ENCODE peak calls at places on chromosomes 6 and 20, in eight cellular contexts. G is body of pancreas, Y is A549, B is mesenchymal stem cell, C is cardiac muscle cell, V is tibial nerve, A is PC-3, X is ascending aorta. O is an unnamed sample.

GRCh38 chr6:134816300-134816699 is 133.6 kb downstream of the ALDH8A1 start:
- DNase-seq in G (no peak), Y (no peak), B (no peak), C (no peak), V (no peak), A (no peak), X (no peak), O (no peak)

GRCh38 chr6:156839591-156840001 is 62.4 kb downstream of the ARID1B start:
- DNase-seq in G (peak), Y (no peak), B (peak), C (peak), V (no peak), A (no peak), X (peak), O (no peak)

GRCh38 chr20:46053416-46053815 is 24.4 kb downstream of the SLC12A5 start:
- DNase-seq in G (no peak), Y (no peak), B (no peak), C (no peak), V (no peak), A (no peak), X (no peak), O (no peak)

GRCh38 chr20:46946796-46947195 is 52.2 kb downstream of the EYA2 start:
- DNase-seq in G (no peak), Y (no peak), B (no peak), C (no peak), V (no peak), A (no peak), X (no peak), O (no peak)

GRCh38 chr20:37669062-37669772 is 24.6 kb upstream of the CTNNBL1 start:
- DNase-seq in G (no peak), Y (no peak), B (peak), C (no peak), V (no peak), A (peak), X (no peak), O (no peak)

GRCh38 chr20:37876863-37877262 is 26.1 kb upstream of the VSTM2L start:
- DNase-seq in G (no peak), Y (no peak), B (no peak), C (no peak), V (no peak), A (no peak), X (no peak), O (no peak)

GRCh38 chr6:125899726-125900182 is 56.8 kb upstream of the HINT3 start:
- DNase-seq in G (peak), Y (peak), B (no peak), C (no peak), V (no peak), A (no peak), X (no peak), O (no peak)

GRCh38 chr6:162999575-163000285 is 272.0 kb downstream of the PACRG start:
- DNase-seq in G (no peak), Y (no peak), B (peak), C (no peak), V (no peak), A (no peak), X (no peak), O (no peak)

GRCh38 chr6:116381000-116381399 is 10.3 kb downstream of the DSE start:
- DNase-seq in G (no peak), Y (no peak), B (no peak), C (no peak), V (no peak), A (peak), X (no peak), O (no peak)

GRCh38 chr6:41644297-41644879 is 6.1 kb downstream of the MDFI start:
- DNase-seq in G (no peak), Y (no peak), B (no peak), C (no peak), V (no peak), A (no peak), X (no peak), O (no peak)

GRCh38 chr20:17968366-17969275 is at the start of the genes MGME1 and SNX5:
- DNase-seq in G (peak), Y (peak), B (peak), C (peak), V (peak), A (peak), X (peak), O (peak)

GRCh38 chr20:17969276-17969883 is 562 bp downstream of the MGME1 start:
- DNase-seq in G (peak), Y (peak), B (peak), C (peak), V (no peak), A (peak), X (no peak), O (no peak)

GRCh38 chr20:17966432-17967312 is 1.9 kb downstream of the SNX5 start:
- DNase-seq in G (no peak), Y (peak), B (peak), C (peak), V (no peak), A (peak), X (no peak), O (no peak)

GRCh38 chr20:17969884-17970409 is 1.1 kb downstream of the MGME1 start:
- DNase-seq in G (peak), Y (peak), B (no peak), C (peak), V (no peak), A (peak), X (peak), O (no peak)

DNA sequence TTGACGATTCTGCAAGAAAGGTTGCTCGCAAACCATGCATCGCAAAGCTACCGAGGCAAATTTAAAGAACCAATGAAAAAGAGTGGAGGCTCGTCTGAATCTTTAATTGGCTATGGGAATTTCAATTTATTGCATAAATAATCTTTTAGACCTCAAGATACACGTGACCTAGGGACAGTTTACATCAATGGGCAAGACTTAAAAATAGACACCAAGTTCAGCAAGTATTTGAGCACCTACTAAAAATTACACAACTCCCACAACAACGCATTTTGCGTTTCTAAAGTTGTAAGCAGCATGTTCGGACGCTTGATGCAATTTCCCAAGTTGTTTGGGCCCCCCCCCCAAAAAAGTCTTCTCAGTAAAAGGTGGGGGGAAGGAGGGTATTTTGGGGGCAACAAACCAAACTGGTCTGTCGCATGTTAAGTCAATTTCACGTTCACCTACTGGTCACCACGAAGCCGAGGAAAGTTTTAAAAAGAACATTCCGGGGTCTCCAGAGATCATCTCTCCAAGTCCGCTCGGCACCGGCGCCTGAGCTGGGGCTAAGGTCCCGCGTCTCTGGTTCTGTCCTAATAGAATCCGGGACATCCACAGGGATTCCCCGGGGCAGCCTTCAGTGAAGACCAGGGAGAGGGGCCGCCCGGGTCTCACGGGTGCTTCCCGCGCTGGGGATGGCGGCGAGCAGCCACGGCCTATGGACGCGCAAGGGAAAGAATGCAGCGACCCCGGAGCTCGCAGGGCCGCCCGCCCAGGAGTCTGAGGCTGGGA is 814 bp downstream of the SNX5 start:
- DNase-seq in G (no peak), Y (peak), B (peak), C (peak), V (no peak), A (peak), X (no peak), O (no peak)
- H3K27ac ChIP-seq in G (peak), Y (peak), B (peak), C (peak), V (peak), A (peak), X (peak), O (peak)

GRCh38 chr6:101120747-101121146 is 239.6 kb upstream of the ASCC3 start:
- DNase-seq in G (no peak), Y (no peak), B (no peak), C (no peak), V (no peak), A (no peak), X (no peak), O (no peak)

GRCh38 chr6:101116337-101116736 is 235.2 kb upstream of the ASCC3 start:
- DNase-seq in G (no peak), Y (no peak), B (no peak), C (no peak), V (no peak), A (no peak), X (no peak), O (no peak)

GRCh38 chr6:101114703-101115102 is 233.6 kb upstream of the ASCC3 start:
- DNase-seq in G (peak), Y (no peak), B (peak), C (peak), V (no peak), A (peak), X (no peak), O (peak)

GRCh38 chr6:101113468-101114260 is 232.5 kb upstream of the ASCC3 start:
- DNase-seq in G (no peak), Y (no peak), B (no peak), C (no peak), V (no peak), A (peak), X (no peak), O (peak)

DNA sequence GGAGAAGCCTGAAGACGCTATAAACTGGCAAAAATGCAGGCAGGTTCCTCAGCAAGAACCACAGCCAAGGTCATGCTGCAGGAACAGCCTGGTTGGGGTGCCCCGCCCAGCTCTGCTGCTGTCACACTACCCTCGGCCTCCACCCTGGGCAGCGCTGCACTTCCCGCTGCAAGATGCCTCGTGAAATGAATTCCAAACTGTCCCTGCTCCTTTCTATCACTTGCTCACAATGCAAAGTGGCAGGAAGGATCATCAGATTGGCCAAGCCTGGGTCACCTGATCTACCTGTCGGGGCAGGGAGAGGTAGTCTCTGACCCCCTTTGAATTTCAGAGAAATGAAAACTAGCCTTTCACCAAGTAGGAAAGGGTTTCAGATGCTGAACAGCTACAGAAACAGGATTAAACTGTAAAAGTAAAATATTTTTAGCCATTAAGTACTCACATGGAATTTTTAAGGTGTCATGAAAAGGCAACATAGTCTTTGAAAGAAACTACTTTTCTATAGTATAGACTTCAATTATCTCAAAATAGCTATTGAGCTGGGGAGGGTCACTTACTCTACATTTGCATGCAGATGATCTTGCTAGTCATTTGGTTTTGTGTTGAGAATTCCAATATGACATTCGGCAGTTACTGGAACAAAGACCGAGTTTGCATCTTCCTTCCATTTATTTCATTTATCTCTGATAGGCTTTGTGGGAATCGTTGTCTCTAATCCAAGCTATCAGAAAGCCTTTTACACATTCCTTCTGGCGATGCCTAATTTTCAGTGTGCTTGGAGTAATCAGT is 236.5 kb upstream of the ASCC3 start:
- DNase-seq in G (no peak), Y (no peak), B (no peak), C (peak), V (no peak), A (peak), X (no peak), O (no peak)
- H3K27ac ChIP-seq in G (no peak), Y (no peak), B (no peak), C (no peak), V (no peak), A (no peak), X (no peak), O (no peak)

DNA sequence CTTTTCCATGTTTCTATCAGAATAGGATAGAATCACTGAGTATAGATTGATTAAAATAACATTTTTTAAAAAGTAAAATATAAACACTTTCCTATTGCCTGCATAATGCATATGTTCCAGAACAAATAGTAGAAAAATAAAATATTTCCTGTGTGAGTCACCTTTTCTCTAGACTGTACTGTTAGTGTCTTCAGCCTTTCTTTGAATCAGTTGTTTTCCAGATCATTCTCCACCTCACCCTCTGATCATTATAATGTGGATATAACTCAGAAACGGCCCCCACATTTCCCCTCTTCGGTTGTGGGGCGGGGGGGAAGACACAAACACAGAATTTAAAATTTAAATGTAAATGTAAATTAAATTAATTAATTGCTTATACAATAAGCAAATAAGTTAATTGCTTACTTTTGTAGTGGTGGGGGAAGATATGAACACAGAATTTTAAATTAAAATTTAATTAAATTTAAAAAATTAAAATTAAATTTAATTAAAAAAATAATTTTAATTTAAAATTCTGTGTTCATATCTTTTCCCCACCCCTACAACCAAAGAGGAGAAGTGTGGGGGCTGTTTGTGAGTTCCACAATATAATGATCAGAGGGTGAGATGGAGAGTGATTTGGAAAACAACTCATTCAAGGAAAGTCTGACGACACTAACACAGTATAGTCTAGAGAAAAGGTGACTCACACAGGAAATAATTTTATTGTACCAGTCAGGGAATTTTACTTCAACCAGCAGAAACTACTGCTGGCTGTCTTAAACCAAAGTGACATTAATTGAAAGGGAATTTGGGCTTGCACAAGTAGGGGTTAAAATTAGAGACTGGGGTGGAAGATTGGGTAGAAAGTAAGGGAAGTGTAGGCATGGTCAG is 37.1 kb upstream of the PROKR2 start:
- DNase-seq in G (no peak), Y (peak), B (peak), C (no peak), V (no peak), A (peak), X (no peak), O (no peak)
- H3K27ac ChIP-seq in G (no peak), Y (peak), B (no peak), C (no peak), V (no peak), A (no peak), X (no peak), O (no peak)

GRCh38 chr20:21026951-21027350 is 79.2 kb downstream of the LINC00237 start:
- DNase-seq in G (no peak), Y (no peak), B (no peak), C (no peak), V (no peak), A (peak), X (no peak), O (no peak)
- H3K27ac ChIP-seq in G (no peak), Y (no peak), B (no peak), C (no peak), V (no peak), A (no peak), X (no peak), O (no peak)

GRCh38 chr20:34292496-34292895 is 10.7 kb downstream of the AHCY start:
- DNase-seq in G (no peak), Y (no peak), B (no peak), C (no peak), V (no peak), A (no peak), X (no peak), O (no peak)
- H3K27ac ChIP-seq in G (no peak), Y (no peak), B (no peak), C (no peak), V (no peak), A (no peak), X (no peak), O (no peak)

GRCh38 chr6:166955121-166955864 is 1.1 kb downstream of the RNASET2 start:
- DNase-seq in G (peak), Y (peak), B (peak), C (peak), V (no peak), A (peak), X (peak), O (no peak)
- H3K27ac ChIP-seq in G (peak), Y (peak), B (no peak), C (no peak), V (no peak), A (no peak), X (no peak), O (peak)

DNA sequence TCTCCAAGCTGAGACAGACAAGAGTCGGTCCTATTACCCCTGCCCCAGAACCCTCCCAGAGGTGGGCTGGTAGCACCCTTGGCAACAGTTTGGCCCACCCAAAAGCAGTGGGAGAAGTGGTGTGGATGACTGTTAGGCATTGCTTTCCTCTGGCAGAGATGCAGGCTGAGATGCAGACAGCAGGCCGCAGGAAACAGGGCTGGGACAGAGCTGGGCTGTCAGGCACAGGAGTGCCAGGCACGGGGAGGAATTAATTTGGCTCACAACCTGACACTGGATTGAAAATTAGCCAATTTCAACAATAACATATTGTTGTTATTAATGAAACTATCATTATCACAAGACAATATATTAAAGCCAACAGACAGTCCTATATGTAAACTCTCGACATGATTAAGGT is 15.7 kb upstream of the SIRT5 start:
- DNase-seq in G (no peak), Y (no peak), B (no peak), C (no peak), V (no peak), A (no peak), X (no peak), O (no peak)
- H3K27ac ChIP-seq in G (no peak), Y (no peak), B (no peak), C (no peak), V (no peak), A (no peak), X (no peak), O (peak)

GRCh38 chr6:38796006-38796405 is 80.9 kb downstream of the DNAH8 start:
- DNase-seq in G (no peak), Y (no peak), B (no peak), C (no peak), V (no peak), A (peak), X (no peak), O (no peak)

GRCh38 chr6:38794682-38795081 is 79.6 kb downstream of the DNAH8 start:
- DNase-seq in G (no peak), Y (no peak), B (no peak), C (no peak), V (no peak), A (peak), X (no peak), O (no peak)

GRCh38 chr6:38796850-38797249 is 81.7 kb downstream of the DNAH8 start:
- DNase-seq in G (peak), Y (no peak), B (no peak), C (no peak), V (no peak), A (peak), X (no peak), O (no peak)

GRCh38 chr6:38799529-38800184 is 84.5 kb downstream of the DNAH8 start:
- DNase-seq in G (no peak), Y (no peak), B (no peak), C (no peak), V (no peak), A (peak), X (no peak), O (no peak)

DNA sequence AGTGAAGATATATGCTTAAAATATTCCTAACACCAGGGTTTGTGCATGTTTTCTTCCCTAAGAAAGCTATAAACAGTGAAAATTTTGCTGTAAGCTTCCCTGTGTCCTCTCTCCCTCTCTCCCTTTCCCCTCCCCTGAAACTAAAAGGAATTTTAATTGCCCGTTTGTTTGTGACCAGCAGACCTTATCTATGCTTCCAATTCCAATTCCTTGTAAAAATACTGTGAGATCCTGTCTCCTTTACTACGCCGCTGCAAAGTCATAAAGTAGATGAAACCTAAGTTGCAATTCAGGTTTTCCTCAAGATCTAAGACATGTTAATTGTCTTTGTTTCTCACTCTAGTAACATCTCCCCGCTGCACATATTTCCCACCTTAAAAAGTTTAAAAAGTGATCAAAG is 82.3 kb downstream of the DNAH8 start:
- DNase-seq in G (no peak), Y (no peak), B (no peak), C (no peak), V (no peak), A (peak), X (no peak), O (no peak)
- H3K27ac ChIP-seq in G (peak), Y (no peak), B (no peak), C (no peak), V (no peak), A (peak), X (no peak), O (no peak)

O was measured in caudate nucleus.